ENCODE peak calls at places on chromosome 9, in five cellular contexts. G, S, I, W and H are unnamed samples.

GRCh38 chr9:121372563-121373400 is 2.7 kb upstream of the STOM start:
- DNase-seq in G (peak), S (peak), I (peak), W (peak), H (no peak)

GRCh38 chr9:134678206-134678605 is 36.6 kb downstream of the COL5A1 start:
- DNase-seq in S (no peak), I (peak), W (no peak), G (no peak), H (no peak)

GRCh38 chr9:97900103-97900737 is 22.1 kb downstream of the TRMO start:
- DNase-seq in G (peak), I (no peak), W (peak), S (peak), H (no peak)

GRCh38 chr9:29212590-29213373 is 1639.5 kb upstream of the C9orf72 start:
- DNase-seq in W (peak), I (no peak), G (no peak), S (no peak), H (no peak)

GRCh38 chr9:121852646-121853616 is 201.5 kb downstream of the DAB2IP start:
- DNase-seq in W (no peak), G (peak), I (peak), S (no peak), H (peak)

GRCh38 chr9:134220311-134220710 is 55.9 kb upstream of the RNU6ATAC start:
- DNase-seq in W (no peak), G (no peak), S (no peak), I (peak), H (no peak)

GRCh38 chr9:105127863-105128220 is 116.6 kb upstream of the SLC44A1 start:
- DNase-seq in W (peak), I (no peak), G (no peak), S (no peak), H (no peak)

GRCh38 chr9:127175764-127176163 is 53.3 kb upstream of the ANGPTL2 start:
- DNase-seq in G (no peak), I (peak), W (no peak), S (no peak), H (peak)

GRCh38 chr9:106075991-106076390 is 381.6 kb downstream of the TMEM38B start:
- DNase-seq in G (peak), S (no peak), W (peak), I (no peak), H (no peak)

GRCh38 chr9:133506653-133507038 is 18.1 kb downstream of the MYMK start:
- DNase-seq in G (peak), I (no peak), S (peak), W (peak), H (peak)

GRCh38 chr9:93532121-93532520 is 44.3 kb upstream of the PHF2 start:
- DNase-seq in W (no peak), I (no peak), G (peak), S (no peak), H (no peak)

GRCh38 chr9:37046683-37047082 is 12.6 kb upstream of the PAX5 start:
- DNase-seq in S (no peak), I (no peak), G (no peak), W (no peak), H (no peak)

GRCh38 chr9:133032171-133032570 is 1.4 kb downstream of the GTF3C5 start:
- DNase-seq in G (no peak), W (no peak), I (peak), S (no peak), H (no peak)

GRCh38 chr9:92135576-92135975 is 20.4 kb upstream of the SPTLC1 start:
- DNase-seq in S (no peak), W (no peak), I (no peak), G (no peak), H (no peak)

GRCh38 chr9:114077162-114077837 is 800 bp downstream of the AMBP start:
- DNase-seq in G (no peak), W (no peak), I (no peak), S (no peak), H (no peak)

GRCh38 chr9:19184144-19184917 is 46.2 kb upstream of the DENND4C start:
- DNase-seq in I (peak), G (peak), W (peak), S (peak), H (peak)

GRCh38 chr9:33714989-33715388 is 80.4 kb upstream of the PRSS3 start:
- DNase-seq in G (no peak), S (no peak), I (no peak), W (no peak), H (no peak)

GRCh38 chr9:134209731-134210311 is 45.5 kb upstream of the RNU6ATAC start:
- DNase-seq in G (no peak), W (no peak), I (peak), S (no peak), H (no peak)

GRCh38 chr9:113186241-113186755 is 34.8 kb downstream of the FKBP15 start:
- DNase-seq in S (no peak), W (no peak), G (no peak), I (no peak), H (no peak)

GRCh38 chr9:98365227-98365669 is 109.8 kb upstream of the TBC1D2 start:
- DNase-seq in G (peak), W (peak), S (no peak), I (no peak), H (no peak)

GRCh38 chr9:120360046-120360445 is 219.9 kb downstream of the CDK5RAP2 start:
- DNase-seq in G (peak), I (no peak), S (no peak), W (no peak), H (no peak)

GRCh38 chr9:34187891-34188240 is 9.0 kb downstream of the UBAP1 start:
- DNase-seq in I (no peak), G (no peak), S (no peak), W (no peak), H (no peak)

GRCh38 chr9:94987731-94988130 is 261.2 kb downstream of the AOPEP start:
- DNase-seq in G (no peak), S (no peak), I (no peak), W (no peak), H (no peak)

GRCh38 chr9:77744877-77745435 is 96.8 kb upstream of the GNA14 start:
- DNase-seq in G (peak), S (no peak), W (no peak), I (no peak), H (no peak)

GRCh38 chr9:115169003-115169402 is 51.0 kb upstream of the TNC start:
- DNase-seq in G (no peak), I (no peak), S (no peak), W (no peak), H (no peak)

GRCh38 chr9:130825051-130825651 is 9.9 kb upstream of the ABL1 start:
- DNase-seq in I (no peak), W (peak), G (peak), S (no peak), H (no peak)

GRCh38 chr9:114156658-114157421 is 1.5 kb downstream of the COL27A1 start:
- DNase-seq in W (no peak), G (peak), I (peak), S (peak), H (peak)

GRCh38 chr9:127183814-127184582 is 61.6 kb upstream of the ANGPTL2 start:
- DNase-seq in G (peak), I (peak), S (no peak), W (no peak), H (peak)

GRCh38 chr9:10366171-10366779 is 246.5 kb downstream of the PTPRD start:
- DNase-seq in S (no peak), G (peak), W (peak), I (no peak), H (no peak)

GRCh38 chr9:117145081-117145480 is 269.8 kb downstream of the ASTN2 start:
- DNase-seq in G (no peak), I (no peak), S (no peak), W (no peak), H (no peak)
- H3K27ac ChIP-seq in G (no peak), I (no peak), S (no peak), W (no peak), H (no peak)

DNA sequence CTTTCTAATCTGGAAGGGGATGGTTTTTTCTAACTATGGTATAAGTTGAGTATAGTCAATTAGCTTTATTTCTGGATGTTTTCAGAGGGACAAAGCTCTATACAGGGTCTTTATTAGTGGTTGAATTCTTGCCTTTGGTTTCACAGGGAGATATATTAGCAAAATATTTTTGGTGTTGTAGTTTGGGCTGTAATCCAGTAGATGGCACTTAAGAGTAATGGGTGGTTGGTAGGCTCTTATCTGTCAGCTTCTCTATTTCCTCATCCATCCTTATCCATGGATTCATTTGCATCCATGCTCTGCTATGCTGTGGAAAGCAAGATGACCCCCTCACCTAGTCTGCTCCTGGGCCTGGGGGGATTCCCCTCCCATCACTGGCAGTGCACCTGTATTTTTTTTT is 363.6 kb upstream of the CYLC2 start:
- DNase-seq in G (no peak), W (peak), S (no peak), I (no peak), H (no peak)
- TF ChIP-seq CTCF in G (no peak), W (peak), S (no peak), I (no peak), H (no peak)

DNA sequence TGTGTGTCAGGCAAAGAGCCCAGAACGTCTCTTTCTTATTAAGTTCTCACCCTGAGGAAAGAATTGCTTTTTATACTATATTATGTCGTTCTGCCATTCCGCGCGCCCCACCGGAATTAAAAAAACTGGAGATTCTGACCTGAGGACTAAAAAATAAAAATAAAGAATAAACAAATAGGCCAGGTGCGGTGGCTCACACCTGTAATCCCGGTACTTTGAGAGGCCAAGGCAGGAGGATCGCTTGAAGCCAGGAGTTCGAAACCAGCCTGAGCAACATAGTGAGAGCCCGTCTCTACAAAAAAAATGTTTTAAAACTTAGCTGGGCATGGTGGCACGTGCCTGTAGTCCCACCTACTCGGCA is 677 bp upstream of the DYNC2I2 start:
- DNase-seq in G (no peak), S (no peak), I (no peak), W (no peak), H (no peak)
- H3K4me3 ChIP-seq in G (no peak), S (no peak), I (peak), W (peak), H (no peak)

GRCh38 chr9:89405832-89406231 is 87.5 kb downstream of the SECISBP2 start:
- DNase-seq in S (no peak), I (no peak), W (no peak), G (no peak), H (no peak)

GRCh38 chr9:89407070-89407469 is 88.8 kb downstream of the SECISBP2 start:
- DNase-seq in G (no peak), I (no peak), S (no peak), W (no peak), H (no peak)

GRCh38 chr9:89404074-89404473 is 85.8 kb downstream of the SECISBP2 start:
- DNase-seq in W (no peak), S (no peak), I (no peak), G (no peak), H (no peak)

GRCh38 chr9:89400398-89401116 is 82.3 kb downstream of the SECISBP2 start:
- DNase-seq in G (no peak), W (no peak), I (no peak), S (no peak), H (no peak)

GRCh38 chr9:89402695-89403427 is 84.6 kb downstream of the SECISBP2 start:
- DNase-seq in G (no peak), S (no peak), I (no peak), W (no peak), H (no peak)
- H3K27ac ChIP-seq in G (no peak), S (no peak), I (no peak), W (no peak), H (no peak)

GRCh38 chr9:124105266-124105665 is 93.7 kb downstream of the LHX2 start:
- DNase-seq in W (no peak), S (no peak), I (no peak), G (no peak), H (no peak)

GRCh38 chr9:124108216-124108615 is 96.6 kb downstream of the LHX2 start:
- DNase-seq in G (no peak), S (no peak), I (no peak), W (no peak), H (no peak)

DNA sequence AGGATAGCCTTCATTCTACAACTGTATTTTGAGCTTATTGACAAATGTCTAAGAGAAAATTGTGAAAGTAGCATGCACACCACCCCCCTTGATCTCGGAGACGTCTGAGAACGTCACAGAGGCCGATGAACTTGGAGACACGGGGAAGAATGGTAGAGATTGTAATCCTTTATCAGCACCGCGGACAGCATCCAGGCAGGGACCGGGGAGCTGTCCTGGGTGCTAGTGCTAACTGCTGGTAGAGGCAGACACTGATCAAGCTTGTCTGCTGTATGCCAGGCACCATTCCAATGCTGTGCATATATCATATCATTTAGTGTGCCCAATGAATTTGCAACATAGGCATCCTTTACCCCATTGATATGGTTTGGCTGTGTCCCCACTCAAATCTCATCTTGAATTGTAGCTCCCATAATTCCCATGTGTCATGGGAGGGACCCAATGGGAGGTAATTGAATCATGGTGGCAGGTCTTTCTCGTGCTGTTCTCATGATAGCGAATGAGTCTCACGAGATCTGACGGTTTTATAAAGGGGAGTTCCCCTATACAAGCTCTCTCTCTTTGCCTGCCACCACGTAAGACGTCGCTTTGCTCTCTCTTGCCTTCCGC is 98.8 kb downstream of the LHX2 start:
- DNase-seq in G (peak), W (peak), S (peak), I (no peak), H (no peak)
- TF ChIP-seq CTCF in G (no peak), W (no peak), S (no peak), I (no peak), H (no peak)

GRCh38 chr9:137054932-137055384 is 1.1 kb upstream of the ENTPD2 start:
- DNase-seq in S (no peak), W (no peak), G (no peak), I (no peak), H (no peak)
- H3K4me3 ChIP-seq in S (no peak), W (no peak), G (no peak), I (no peak), H (no peak)

GRCh38 chr9:35790385-35791291 is 753 bp upstream of the NPR2 start:
- DNase-seq in I (peak), W (peak), G (peak), S (peak), H (peak)
- H3K27ac ChIP-seq in I (peak), W (no peak), G (peak), S (peak), H (peak)

GRCh38 chr9:68472119-68472518 is 68.6 kb downstream of the TMEM252 start:
- DNase-seq in G (no peak), W (peak), I (no peak), S (no peak), H (no peak)

GRCh38 chr9:68473790-68474189 is 66.9 kb downstream of the TMEM252 start:
- DNase-seq in S (no peak), W (no peak), I (no peak), G (no peak), H (no peak)

DNA sequence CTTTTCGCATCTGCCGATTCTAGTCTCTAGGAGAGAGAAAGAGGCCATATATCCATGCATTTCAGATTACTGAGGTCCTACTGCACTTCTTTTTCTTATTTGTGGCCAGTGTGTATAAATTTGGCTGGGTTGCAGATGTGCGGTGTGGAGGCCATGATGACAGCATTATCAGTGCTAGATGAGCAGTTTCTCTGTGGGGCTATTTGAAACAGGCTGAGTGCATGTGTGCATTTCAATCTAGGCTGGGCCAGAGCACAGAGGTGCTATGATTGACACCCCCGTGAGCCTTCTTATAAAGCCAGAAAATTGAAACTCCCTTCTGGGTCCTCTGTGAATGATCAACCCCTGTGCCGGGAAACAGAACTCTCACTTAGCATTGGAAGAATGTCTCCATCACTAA is 70.0 kb downstream of the TMEM252 start:
- DNase-seq in I (no peak), G (no peak), W (no peak), S (no peak), H (no peak)
- TF ChIP-seq CTCF in I (no peak), G (no peak), W (no peak), S (no peak), H (no peak)